ENCODE peak calls at places on chromosomes 16 and 17, in five cellular contexts. B is heart right ventricle, P is A549, L is prostate gland, D is breast epithelium. O is an unnamed sample.
A peak's percentile ranks its signal among the peaks of the same experiment; 100 is the strongest.

GRCh38 chr16:56860226-56861020 is 4.6 kb upstream of the SLC12A3 start:
- DNase-seq in B (no peak), P (no peak), L (no peak), D (no peak), O (no peak)

GRCh38 chr16:48115299-48115698 is 40.5 kb downstream of the ABCC12 start:
- DNase-seq in B (no peak), P (no peak), L (no peak), D (no peak), O (no peak)

GRCh38 chr16:69408451-69408850 is 16.0 kb upstream of the CYB5B start:
- DNase-seq in B (peak; percentile 24), P (no peak), L (no peak), D (no peak), O (no peak)

GRCh38 chr17:60165976-60166375 is 16.2 kb downstream of the CA4 start:
- DNase-seq in B (no peak), P (no peak), L (no peak), D (no peak), O (no peak)

GRCh38 chr16:75319513-75320401 is 68.3 kb upstream of the BCAR1 start:
- DNase-seq in B (no peak), P (no peak), L (no peak), D (no peak), O (no peak)

GRCh38 chr16:86509759-86510464 is 415 bp upstream of the FOXF1 start:
- DNase-seq in B (peak; percentile 36), P (no peak), L (no peak), D (no peak), O (peak; percentile 81)

GRCh38 chr16:11370084-11370931 is 25.0 kb downstream of the RMI2 start:
- DNase-seq in B (no peak), P (no peak), L (no peak), D (no peak), O (peak; percentile 79)

GRCh38 chr17:76791053-76791980 is 53.4 kb downstream of the MFSD11 start:
- DNase-seq in B (no peak), P (peak; percentile 41), L (no peak), D (no peak), O (no peak)

GRCh38 chr16:1197237-1197866 is 27.7 kb downstream of the TPSG1 start:
- DNase-seq in B (no peak), P (no peak), L (no peak), D (no peak), O (no peak)

GRCh38 chr16:86244188-86244587 is 266.1 kb upstream of the FOXF1 start:
- DNase-seq in B (no peak), P (no peak), L (no peak), D (no peak), O (no peak)

GRCh38 chr17:43171761-43172487 is 910 bp downstream of the NBR1 start:
- DNase-seq in B (peak; percentile 67), P (peak; percentile 61), L (peak; percentile 48), D (peak; percentile 52), O (no peak)

GRCh38 chr16:87099001-87099740 is 218.0 kb downstream of the C16orf95 start:
- DNase-seq in B (no peak), P (no peak), L (no peak), D (no peak), O (no peak)

DNA sequence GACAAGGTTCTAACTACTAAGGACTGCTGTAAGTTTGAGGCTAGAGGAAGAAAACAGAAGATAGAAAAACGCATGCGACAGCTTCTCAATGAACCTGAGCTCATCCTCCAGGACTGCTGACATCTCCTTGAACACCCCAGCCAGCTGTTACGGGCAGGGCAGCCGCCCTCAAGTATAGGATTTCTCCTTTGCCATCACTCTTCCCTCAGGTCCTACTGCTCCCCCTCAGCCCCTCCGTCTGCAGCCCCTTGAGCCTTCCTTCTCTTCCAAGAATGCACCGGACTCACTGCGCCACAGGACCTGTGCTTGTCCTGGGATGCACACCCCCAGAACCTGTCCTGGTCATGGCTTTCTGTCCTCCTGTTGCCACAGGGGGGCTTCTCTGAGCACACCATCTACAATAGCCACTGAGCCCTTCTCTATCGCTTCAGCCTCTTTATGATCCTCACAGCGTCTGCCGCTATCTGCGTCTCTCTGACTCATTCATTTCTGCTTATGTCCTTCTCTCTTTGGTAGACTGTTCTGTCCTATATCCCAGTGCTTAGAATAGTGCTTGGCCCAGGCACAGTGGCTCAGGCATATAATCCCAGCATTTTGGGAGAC is 15.7 kb upstream of the XYLT2 start:
- DNase-seq in B (no peak), P (no peak), L (no peak), D (no peak), O (no peak)
- H3K4me1 ChIP-seq in B (no peaks in the 10 kb centered on the region), P (no peaks in the 10 kb centered on the region), L (no peaks in the 10 kb centered on the region), D (no peaks in the 10 kb centered on the region), O (no peaks in the 10 kb centered on the region)

GRCh38 chr17:49730078-49730786 is 22.5 kb upstream of the SLC35B1 start:
- DNase-seq in B (peak; percentile 93), P (no peak), L (no peak), D (peak; percentile 76), O (peak; percentile 90)

GRCh38 chr17:49727353-49727752 is 19.6 kb upstream of the SLC35B1 start:
- DNase-seq in B (no peak), P (no peak), L (no peak), D (no peak), O (no peak)

GRCh38 chr17:49729074-49729473 is 21.3 kb upstream of the SLC35B1 start:
- DNase-seq in B (no peak), P (no peak), L (no peak), D (no peak), O (no peak)

GRCh38 chr17:49730787-49731441 is 23.1 kb upstream of the SLC35B1 start:
- DNase-seq in B (no peak), P (no peak), L (no peak), D (no peak), O (no peak)

DNA sequence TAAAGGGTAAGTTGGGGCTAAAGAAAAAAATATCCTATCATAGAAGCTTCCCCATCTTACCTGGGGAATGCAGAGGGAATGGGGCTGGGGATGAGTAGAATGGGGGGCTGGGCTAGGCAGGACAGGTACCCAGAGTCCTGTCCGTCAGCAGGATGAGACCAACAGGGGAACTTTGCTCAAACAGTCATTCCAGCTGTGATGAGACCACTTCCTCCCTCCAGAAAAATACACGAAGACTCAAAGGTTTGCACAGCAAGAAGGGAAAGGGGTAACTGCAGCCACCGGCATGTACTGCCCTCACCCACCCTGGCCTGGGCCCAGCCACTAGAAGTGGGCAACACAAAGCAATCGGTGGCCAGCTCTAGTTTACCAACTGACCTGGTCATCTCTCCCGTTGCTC is 20.7 kb upstream of the SLC35B1 start:
- DNase-seq in B (no peak), P (no peak), L (no peak), D (no peak), O (no peak)
- TF ChIP-seq CTCF in B (no peak), P (no peak), L (no peak), D (no peak), O (no peak)

GRCh38 chr16:5509336-5509735 is 411.7 kb upstream of the EEF2KMT start:
- DNase-seq in B (no peak), P (no peak), L (no peak), D (no peak), O (no peak)

GRCh38 chr16:5508371-5508770 is 410.8 kb upstream of the EEF2KMT start:
- DNase-seq in B (no peak), P (no peak), L (no peak), D (no peak), O (no peak)

GRCh38 chr16:5510819-5511370 is 413.3 kb upstream of the EEF2KMT start:
- DNase-seq in B (no peak), P (no peak), L (peak; percentile 12), D (peak; percentile 43), O (no peak)

GRCh38 chr16:5509794-5510193 is 412.2 kb upstream of the EEF2KMT start:
- DNase-seq in B (no peak), P (no peak), L (no peak), D (no peak), O (peak; percentile 77)

GRCh38 chr16:5512037-5512436 is 414.4 kb upstream of the EEF2KMT start:
- DNase-seq in B (no peak), P (no peak), L (no peak), D (no peak), O (no peak)
- H3K27ac ChIP-seq in B (no peak overlapping the region), P (no peak overlapping the region), L (no peak overlapping the region), D (no peak overlapping the region), O (no peak overlapping the region)

GRCh38 chr17:49741692-49742076 is 22.2 kb downstream of the FAM117A start:
- DNase-seq in B (no peak), P (no peak), L (no peak), D (no peak), O (no peak)

GRCh38 chr17:49739662-49740271 is 24.2 kb downstream of the FAM117A start:
- DNase-seq in B (peak; percentile 78), P (no peak), L (peak; percentile 31), D (peak; percentile 77), O (peak; percentile 93)

GRCh38 chr17:49741009-49741691 is 22.8 kb downstream of the FAM117A start:
- DNase-seq in B (no peak), P (no peak), L (no peak), D (no peak), O (no peak)

GRCh38 chr17:49742256-49742655 is 21.7 kb downstream of the FAM117A start:
- DNase-seq in B (no peak), P (no peak), L (no peak), D (no peak), O (no peak)

GRCh38 chr17:49738456-49739163 is 25.3 kb downstream of the FAM117A start:
- DNase-seq in B (no peak), P (no peak), L (no peak), D (no peak), O (no peak)
- H3K4me1 ChIP-seq in B (peaks cover 70% of the 10 kb centered on the region), P (no peaks in the 10 kb centered on the region), L (no peaks in the 10 kb centered on the region), D (no peaks in the 10 kb centered on the region), O (peaks cover 11% of the 10 kb centered on the region)

GRCh38 chr17:44578947-44579346 is 21.7 kb downstream of the FZD2 start:
- DNase-seq in B (no peak), P (no peak), L (no peak), D (no peak), O (no peak)

GRCh38 chr17:44585315-44585714 is 28.0 kb downstream of the FZD2 start:
- DNase-seq in B (no peak), P (no peak), L (no peak), D (no peak), O (peak; percentile 49)

GRCh38 chr17:44587339-44587738 is 30.1 kb downstream of the FZD2 start:
- DNase-seq in B (peak; percentile 62), P (peak; percentile 96), L (no peak), D (no peak), O (peak; percentile 73)

GRCh38 chr17:44584498-44584897 is 27.2 kb downstream of the FZD2 start:
- DNase-seq in B (peak; percentile 25), P (no peak), L (no peak), D (no peak), O (peak; percentile 20)

GRCh38 chr17:44581868-44582267 is 24.6 kb downstream of the FZD2 start:
- DNase-seq in B (no peak), P (peak; percentile 68), L (no peak), D (no peak), O (peak; percentile 25)
- TF ChIP-seq CTCF in B (no peak), P (peak; percentile 44), L (no peak), D (no peak), O (no peak)

GRCh38 chr16:71337631-71338030 is 20.9 kb upstream of the CALB2 start:
- DNase-seq in B (no peak), P (no peak), L (no peak), D (no peak), O (no peak)

GRCh38 chr16:71339481-71340171 is 18.9 kb upstream of the CALB2 start:
- DNase-seq in B (no peak), P (no peak), L (no peak), D (no peak), O (no peak)

GRCh38 chr16:71340406-71340805 is 18.1 kb upstream of the CALB2 start:
- DNase-seq in B (no peak), P (no peak), L (no peak), D (no peak), O (no peak)

GRCh38 chr16:71338193-71338592 is 20.3 kb upstream of the CALB2 start:
- DNase-seq in B (no peak), P (no peak), L (no peak), D (no peak), O (no peak)

GRCh38 chr16:71338632-71339031 is 19.9 kb upstream of the CALB2 start:
- DNase-seq in B (no peak), P (no peak), L (no peak), D (no peak), O (no peak)
- H3K27ac ChIP-seq in B (no peak overlapping the region), P (no peak overlapping the region), L (no peak overlapping the region), D (no peak overlapping the region), O (no peak overlapping the region)

O was measured in kidney.